ENCODE peak calls at places on chromosomes 7 and 10, in eight cellular contexts. One of them, this sample, is unnamed. For H3K27me3, the result is how much of the 10 kb centered on the place peaks cover.

GRCh38 chr10:32412499-32412853 is 33.5 kb upstream of the CCDC7 start:
- DNase-seq in gastrocnemius medialis: no peak
- DNase-seq in stomach: no peak
- DNase-seq in breast epithelium: no peak
- DNase-seq in HepG2: no peak
- DNase-seq in heart left ventricle: no peak
- DNase-seq in ovary: no peak
- DNase-seq in esophagus squamous epithelium: no peak
- DNase-seq in this sample: no peak

GRCh38 chr7:157339777-157340677 is 3.2 kb downstream of the DNAJB6 start:
- DNase-seq in gastrocnemius medialis: no peak
- DNase-seq in stomach: peak
- DNase-seq in breast epithelium: peak
- DNase-seq in HepG2: peak
- DNase-seq in heart left ventricle: peak
- DNase-seq in ovary: peak
- DNase-seq in esophagus squamous epithelium: no peak
- DNase-seq in this sample: no peak

GRCh38 chr7:3239291-3239691 is 61.8 kb upstream of the SDK1 start:
- DNase-seq in gastrocnemius medialis: no peak
- DNase-seq in stomach: no peak
- DNase-seq in breast epithelium: peak
- DNase-seq in HepG2: no peak
- DNase-seq in heart left ventricle: no peak
- DNase-seq in ovary: no peak
- DNase-seq in esophagus squamous epithelium: no peak
- DNase-seq in this sample: peak

GRCh38 chr7:144824360-144824759 is 11.5 kb downstream of the TPK1 start:
- DNase-seq in gastrocnemius medialis: no peak
- DNase-seq in stomach: no peak
- DNase-seq in breast epithelium: no peak
- DNase-seq in HepG2: no peak
- DNase-seq in heart left ventricle: no peak
- DNase-seq in ovary: no peak
- DNase-seq in esophagus squamous epithelium: no peak
- DNase-seq in this sample: no peak

GRCh38 chr7:137985253-137985896 is 16.5 kb downstream of the CREB3L2 start:
- DNase-seq in gastrocnemius medialis: no peak
- DNase-seq in stomach: no peak
- DNase-seq in breast epithelium: no peak
- DNase-seq in HepG2: peak
- DNase-seq in heart left ventricle: no peak
- DNase-seq in ovary: no peak
- DNase-seq in esophagus squamous epithelium: no peak
- DNase-seq in this sample: no peak

GRCh38 chr7:106032295-106032694 is 69.2 kb downstream of the CDHR3 start:
- DNase-seq in gastrocnemius medialis: no peak
- DNase-seq in stomach: no peak
- DNase-seq in breast epithelium: no peak
- DNase-seq in HepG2: no peak
- DNase-seq in heart left ventricle: no peak
- DNase-seq in ovary: no peak
- DNase-seq in esophagus squamous epithelium: no peak
- DNase-seq in this sample: no peak

GRCh38 chr7:47299496-47299895 is 282.4 kb downstream of the TNS3 start:
- DNase-seq in gastrocnemius medialis: no peak
- DNase-seq in stomach: no peak
- DNase-seq in breast epithelium: no peak
- DNase-seq in HepG2: no peak
- DNase-seq in heart left ventricle: no peak
- DNase-seq in ovary: peak
- DNase-seq in esophagus squamous epithelium: no peak
- DNase-seq in this sample: no peak

GRCh38 chr10:33484787-33485186 is 150.3 kb upstream of the NRP1 start:
- DNase-seq in gastrocnemius medialis: no peak
- DNase-seq in stomach: no peak
- DNase-seq in breast epithelium: no peak
- DNase-seq in HepG2: no peak
- DNase-seq in heart left ventricle: no peak
- DNase-seq in ovary: no peak
- DNase-seq in esophagus squamous epithelium: no peak
- DNase-seq in this sample: no peak

GRCh38 chr10:21724695-21725371 is 190.8 kb downstream of the MLLT10 start:
- DNase-seq in gastrocnemius medialis: peak
- DNase-seq in stomach: peak
- DNase-seq in breast epithelium: peak
- DNase-seq in HepG2: peak
- DNase-seq in heart left ventricle: peak
- DNase-seq in ovary: peak
- DNase-seq in esophagus squamous epithelium: peak
- DNase-seq in this sample: no peak

GRCh38 chr7:34281260-34281659 is 375.9 kb downstream of the BMPER start:
- DNase-seq in gastrocnemius medialis: no peak
- DNase-seq in stomach: no peak
- DNase-seq in breast epithelium: no peak
- DNase-seq in HepG2: peak
- DNase-seq in heart left ventricle: no peak
- DNase-seq in ovary: no peak
- DNase-seq in esophagus squamous epithelium: no peak
- DNase-seq in this sample: no peak

GRCh38 chr7:78017621-78018100 is 219.1 kb downstream of the PHTF2 start:
- DNase-seq in gastrocnemius medialis: no peak
- DNase-seq in stomach: no peak
- DNase-seq in breast epithelium: no peak
- DNase-seq in HepG2: no peak
- DNase-seq in heart left ventricle: no peak
- DNase-seq in ovary: no peak
- DNase-seq in esophagus squamous epithelium: no peak
- DNase-seq in this sample: no peak

GRCh38 chr10:71636588-71636987 is 83.0 kb downstream of the C10orf105 start:
- DNase-seq in gastrocnemius medialis: no peak
- DNase-seq in stomach: no peak
- DNase-seq in breast epithelium: no peak
- DNase-seq in HepG2: no peak
- DNase-seq in heart left ventricle: no peak
- DNase-seq in ovary: no peak
- DNase-seq in esophagus squamous epithelium: no peak
- DNase-seq in this sample: no peak

GRCh38 chr10:129942936-129943724 is 20.9 kb downstream of the EBF3 start:
- DNase-seq in gastrocnemius medialis: no peak
- DNase-seq in stomach: peak
- DNase-seq in breast epithelium: no peak
- DNase-seq in HepG2: no peak
- DNase-seq in heart left ventricle: no peak
- DNase-seq in ovary: peak
- DNase-seq in esophagus squamous epithelium: no peak
- DNase-seq in this sample: no peak

GRCh38 chr10:45372251-45372951 is 1.6 kb upstream of the ALOX5 start:
- DNase-seq in gastrocnemius medialis: no peak
- DNase-seq in stomach: no peak
- DNase-seq in breast epithelium: no peak
- DNase-seq in HepG2: no peak
- DNase-seq in heart left ventricle: no peak
- DNase-seq in ovary: no peak
- DNase-seq in esophagus squamous epithelium: no peak
- DNase-seq in this sample: no peak

GRCh38 chr10:45373003-45373782 is 823 bp upstream of the ALOX5 start:
- DNase-seq in gastrocnemius medialis: no peak
- DNase-seq in stomach: no peak
- DNase-seq in breast epithelium: no peak
- DNase-seq in HepG2: no peak
- DNase-seq in heart left ventricle: no peak
- DNase-seq in ovary: no peak
- DNase-seq in esophagus squamous epithelium: no peak
- DNase-seq in this sample: no peak

GRCh38 chr10:45374451-45375052 is 536 bp downstream of the ALOX5 start:
- DNase-seq in gastrocnemius medialis: no peak
- DNase-seq in stomach: no peak
- DNase-seq in breast epithelium: no peak
- DNase-seq in HepG2: no peak
- DNase-seq in heart left ventricle: peak
- DNase-seq in ovary: no peak
- DNase-seq in esophagus squamous epithelium: no peak
- DNase-seq in this sample: no peak

GRCh38 chr10:45375101-45375500 is 1.1 kb downstream of the ALOX5 start:
- DNase-seq in gastrocnemius medialis: no peak
- DNase-seq in stomach: no peak
- DNase-seq in breast epithelium: no peak
- DNase-seq in HepG2: no peak
- DNase-seq in heart left ventricle: no peak
- DNase-seq in ovary: no peak
- DNase-seq in esophagus squamous epithelium: no peak
- DNase-seq in this sample: no peak

GRCh38 chr10:45373783-45374450 is at the start of gene ALOX5:
- DNase-seq in gastrocnemius medialis: no peak
- DNase-seq in stomach: peak
- DNase-seq in breast epithelium: no peak
- DNase-seq in HepG2: no peak
- DNase-seq in heart left ventricle: peak
- DNase-seq in ovary: peak
- DNase-seq in esophagus squamous epithelium: no peak
- DNase-seq in this sample: no peak
- H3K27me3 ChIP-seq in gastrocnemius medialis: under half
- H3K27me3 ChIP-seq in stomach: under half
- H3K27me3 ChIP-seq in breast epithelium: under half
- H3K27me3 ChIP-seq in HepG2: under half
- H3K27me3 ChIP-seq in heart left ventricle: half or more
- H3K27me3 ChIP-seq in ovary: under half
- H3K27me3 ChIP-seq in esophagus squamous epithelium: half or more
- H3K27me3 ChIP-seq in this sample: under half

GRCh38 chr10:11611248-11612003 is at the start of gene USP6NL:
- DNase-seq in gastrocnemius medialis: peak
- DNase-seq in stomach: peak
- DNase-seq in breast epithelium: peak
- DNase-seq in HepG2: peak
- DNase-seq in heart left ventricle: peak
- DNase-seq in ovary: peak
- DNase-seq in esophagus squamous epithelium: peak
- DNase-seq in this sample: no peak
- TF ChIP-seq POLR2A in gastrocnemius medialis: peak
- TF ChIP-seq POLR2A in stomach: no peak
- TF ChIP-seq POLR2A in breast epithelium: no peak
- TF ChIP-seq POLR2A in HepG2: peak
- TF ChIP-seq POLR2A in heart left ventricle: peak
- TF ChIP-seq POLR2A in ovary: peak
- TF ChIP-seq POLR2A in esophagus squamous epithelium: peak
- TF ChIP-seq POLR2A in this sample: peak

GRCh38 chr7:8441106-8441590 is 7.7 kb downstream of the NXPH1 start:
- DNase-seq in gastrocnemius medialis: no peak
- DNase-seq in stomach: no peak
- DNase-seq in breast epithelium: no peak
- DNase-seq in HepG2: no peak
- DNase-seq in heart left ventricle: no peak
- DNase-seq in ovary: no peak
- DNase-seq in esophagus squamous epithelium: no peak
- DNase-seq in this sample: no peak
- H3K27me3 ChIP-seq in gastrocnemius medialis: half or more
- H3K27me3 ChIP-seq in stomach: under half
- H3K27me3 ChIP-seq in breast epithelium: half or more
- H3K27me3 ChIP-seq in HepG2: under half
- H3K27me3 ChIP-seq in heart left ventricle: half or more
- H3K27me3 ChIP-seq in ovary: under half
- H3K27me3 ChIP-seq in esophagus squamous epithelium: half or more
- H3K27me3 ChIP-seq in this sample: under half

GRCh38 chr10:116742367-116743265 is at the start of gene HSPA12A:
- DNase-seq in gastrocnemius medialis: peak
- DNase-seq in stomach: peak
- DNase-seq in breast epithelium: peak
- DNase-seq in HepG2: no peak
- DNase-seq in heart left ventricle: peak
- DNase-seq in ovary: peak
- DNase-seq in esophagus squamous epithelium: no peak
- DNase-seq in this sample: no peak
- TF ChIP-seq POLR2A in gastrocnemius medialis: peak
- TF ChIP-seq POLR2A in stomach: no peak
- TF ChIP-seq POLR2A in breast epithelium: no peak
- TF ChIP-seq POLR2A in HepG2: no peak
- TF ChIP-seq POLR2A in heart left ventricle: peak
- TF ChIP-seq POLR2A in ovary: peak
- TF ChIP-seq POLR2A in esophagus squamous epithelium: peak
- TF ChIP-seq POLR2A in this sample: no peak

DNA sequence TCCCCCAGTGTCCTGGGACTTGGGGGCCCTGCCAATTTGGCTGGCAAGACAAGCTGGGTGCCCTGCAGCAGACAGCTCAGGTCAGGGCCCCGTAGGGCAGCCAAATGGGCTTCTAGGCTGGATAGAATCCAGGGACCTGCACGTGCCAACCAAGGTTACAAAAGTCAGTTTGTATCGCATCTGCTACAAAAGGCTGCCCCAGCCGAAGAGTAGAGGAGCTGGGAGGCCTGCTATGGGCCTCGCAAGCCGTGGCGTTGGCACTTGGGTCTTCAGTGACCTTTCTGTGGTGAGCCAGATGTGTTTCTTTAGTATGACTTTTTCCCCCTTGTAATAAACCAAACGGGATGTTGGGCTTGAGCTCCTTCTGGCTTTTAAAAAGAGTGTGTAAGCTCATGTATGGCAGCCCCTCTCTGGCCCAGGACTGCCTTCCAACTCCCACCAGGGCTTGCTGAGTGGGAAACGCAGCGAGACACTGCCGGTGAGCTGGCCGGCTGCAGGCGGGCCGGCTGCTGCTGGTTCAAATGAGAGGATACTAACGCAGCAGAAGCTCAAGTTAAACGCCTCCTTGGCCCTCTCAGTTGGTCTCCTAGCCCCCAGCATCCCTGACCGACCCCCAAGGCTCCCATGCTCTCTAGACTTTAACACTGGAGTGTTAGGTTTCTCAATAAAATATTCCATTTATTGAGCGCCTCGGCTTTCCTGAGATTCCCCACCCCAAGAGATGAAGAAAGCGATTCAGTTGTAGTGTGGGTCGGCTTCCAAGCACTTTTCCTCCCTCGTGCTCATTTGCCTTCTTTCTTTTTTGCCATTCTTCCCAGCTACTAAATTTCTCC is 3.1 kb upstream of the HOXA10 start:
- DNase-seq in gastrocnemius medialis: peak
- DNase-seq in stomach: no peak
- DNase-seq in breast epithelium: no peak
- DNase-seq in HepG2: no peak
- DNase-seq in heart left ventricle: no peak
- DNase-seq in ovary: peak
- DNase-seq in esophagus squamous epithelium: no peak
- DNase-seq in this sample: no peak
- H3K27me3 ChIP-seq in gastrocnemius medialis: under half
- H3K27me3 ChIP-seq in stomach: half or more
- H3K27me3 ChIP-seq in breast epithelium: half or more
- H3K27me3 ChIP-seq in HepG2: half or more
- H3K27me3 ChIP-seq in heart left ventricle: half or more
- H3K27me3 ChIP-seq in ovary: under half
- H3K27me3 ChIP-seq in esophagus squamous epithelium: half or more
- H3K27me3 ChIP-seq in this sample: under half

GRCh38 chr10:124461642-124462347 is at the start of gene LHPP:
- DNase-seq in gastrocnemius medialis: peak
- DNase-seq in stomach: peak
- DNase-seq in breast epithelium: peak
- DNase-seq in HepG2: peak
- DNase-seq in heart left ventricle: peak
- DNase-seq in ovary: peak
- DNase-seq in esophagus squamous epithelium: peak
- DNase-seq in this sample: no peak
- TF ChIP-seq POLR2A in gastrocnemius medialis: no peak
- TF ChIP-seq POLR2A in stomach: no peak
- TF ChIP-seq POLR2A in breast epithelium: no peak
- TF ChIP-seq POLR2A in HepG2: no peak
- TF ChIP-seq POLR2A in heart left ventricle: no peak
- TF ChIP-seq POLR2A in ovary: no peak
- TF ChIP-seq POLR2A in esophagus squamous epithelium: peak
- TF ChIP-seq POLR2A in this sample: no peak